ENCODE peak calls at places on chromosomes 4 and X, in eight cellular contexts. One of them, this sample, is unnamed.

GRCh38 chr4:151304755-151305154 is 20.6 kb downstream of the SH3D19 start:
- DNase-seq in keratinocyte: no peak
- DNase-seq in GM23248: no peak
- DNase-seq in IMR-90: no peak
- DNase-seq in neural progenitor cell: no peak
- DNase-seq in kidney: no peak
- DNase-seq in Caco-2: no peak
- DNase-seq in uterus: no peak
- DNase-seq in this sample: no peak

GRCh38 chrX:20729421-20729820 is 462.7 kb upstream of the RPS6KA3 start:
- DNase-seq in keratinocyte: no peak
- DNase-seq in GM23248: peak; percentile 73
- DNase-seq in IMR-90: no peak
- DNase-seq in neural progenitor cell: no peak
- DNase-seq in kidney: no peak
- DNase-seq in Caco-2: no peak
- DNase-seq in uterus: no peak
- DNase-seq in this sample: no peak

GRCh38 chr4:37453361-37454262 is 209.1 kb downstream of the NWD2 start:
- DNase-seq in keratinocyte: no peak
- DNase-seq in GM23248: peak; percentile 58
- DNase-seq in IMR-90: no peak
- DNase-seq in neural progenitor cell: peak; percentile 81
- DNase-seq in kidney: peak; percentile 85
- DNase-seq in Caco-2: peak; percentile 86
- DNase-seq in uterus: peak; percentile 45
- DNase-seq in this sample: no peak

GRCh38 chr4:70892086-70892769 is 9.9 kb upstream of the MOB1B start:
- DNase-seq in keratinocyte: no peak
- DNase-seq in GM23248: no peak
- DNase-seq in IMR-90: no peak
- DNase-seq in neural progenitor cell: no peak
- DNase-seq in kidney: no peak
- DNase-seq in Caco-2: no peak
- DNase-seq in uterus: no peak
- DNase-seq in this sample: no peak

GRCh38 chr4:169931996-169932395 is 94.2 kb downstream of the MFAP3L start:
- DNase-seq in keratinocyte: no peak
- DNase-seq in GM23248: no peak
- DNase-seq in IMR-90: no peak
- DNase-seq in neural progenitor cell: no peak
- DNase-seq in kidney: no peak
- DNase-seq in Caco-2: no peak
- DNase-seq in uterus: no peak
- DNase-seq in this sample: no peak

GRCh38 chr4:7412586-7412975 is 22.1 kb downstream of the PSAPL1 start:
- DNase-seq in keratinocyte: no peak
- DNase-seq in GM23248: no peak
- DNase-seq in IMR-90: no peak
- DNase-seq in neural progenitor cell: no peak
- DNase-seq in kidney: peak; percentile 31
- DNase-seq in Caco-2: no peak
- DNase-seq in uterus: no peak
- DNase-seq in this sample: no peak

GRCh38 chr4:93813092-93813491 is 15.5 kb upstream of the ATOH1 start:
- DNase-seq in keratinocyte: no peak
- DNase-seq in GM23248: no peak
- DNase-seq in IMR-90: no peak
- DNase-seq in neural progenitor cell: no peak
- DNase-seq in kidney: no peak
- DNase-seq in Caco-2: no peak
- DNase-seq in uterus: no peak
- DNase-seq in this sample: no peak

GRCh38 chr4:55758570-55758969 is 61.0 kb upstream of the EXOC1L start:
- DNase-seq in keratinocyte: no peak
- DNase-seq in GM23248: peak; percentile 3
- DNase-seq in IMR-90: no peak
- DNase-seq in neural progenitor cell: no peak
- DNase-seq in kidney: no peak
- DNase-seq in Caco-2: no peak
- DNase-seq in uterus: no peak
- DNase-seq in this sample: no peak

GRCh38 chrX:30939928-30940327 is 50.9 kb upstream of the TAB3 start:
- DNase-seq in keratinocyte: no peak
- DNase-seq in GM23248: no peak
- DNase-seq in IMR-90: no peak
- DNase-seq in neural progenitor cell: no peak
- DNase-seq in kidney: no peak
- DNase-seq in Caco-2: peak; percentile 79
- DNase-seq in uterus: no peak
- DNase-seq in this sample: no peak

GRCh38 chr4:83906561-83906960 is 370.7 kb downstream of the GPAT3 start:
- DNase-seq in keratinocyte: no peak
- DNase-seq in GM23248: peak; percentile 58
- DNase-seq in IMR-90: peak; percentile 43
- DNase-seq in neural progenitor cell: no peak
- DNase-seq in kidney: no peak
- DNase-seq in Caco-2: no peak
- DNase-seq in uterus: no peak
- DNase-seq in this sample: no peak

GRCh38 chr4:70651864-70652506 is 14.3 kb downstream of the JCHAIN start:
- DNase-seq in keratinocyte: no peak
- DNase-seq in GM23248: peak; percentile 59
- DNase-seq in IMR-90: peak; percentile 52
- DNase-seq in neural progenitor cell: peak; percentile 30
- DNase-seq in kidney: no peak
- DNase-seq in Caco-2: peak; percentile 20
- DNase-seq in uterus: no peak
- DNase-seq in this sample: no peak

GRCh38 chr4:84968936-84969335 is 2.4 kb upstream of the WDFY3 start:
- DNase-seq in keratinocyte: no peak
- DNase-seq in GM23248: no peak
- DNase-seq in IMR-90: no peak
- DNase-seq in neural progenitor cell: no peak
- DNase-seq in kidney: no peak
- DNase-seq in Caco-2: no peak
- DNase-seq in uterus: no peak
- DNase-seq in this sample: no peak

GRCh38 chr4:82733636-82734035 is 65.0 kb downstream of the SCD5 start:
- DNase-seq in keratinocyte: no peak
- DNase-seq in GM23248: peak; percentile 61
- DNase-seq in IMR-90: peak; percentile 93
- DNase-seq in neural progenitor cell: no peak
- DNase-seq in kidney: no peak
- DNase-seq in Caco-2: no peak
- DNase-seq in uterus: no peak
- DNase-seq in this sample: no peak

GRCh38 chrX:68503830-68504229 is 5.0 kb downstream of the YIPF6 start:
- DNase-seq in keratinocyte: no peak
- DNase-seq in GM23248: peak; percentile 9
- DNase-seq in IMR-90: peak; percentile 17
- DNase-seq in neural progenitor cell: no peak
- DNase-seq in kidney: no peak
- DNase-seq in Caco-2: no peak
- DNase-seq in uterus: peak; percentile 21
- DNase-seq in this sample: no peak

GRCh38 chrX:144334577-144334976 is 450.7 kb downstream of the UBE2NL start:
- DNase-seq in keratinocyte: no peak
- DNase-seq in GM23248: no peak
- DNase-seq in IMR-90: no peak
- DNase-seq in neural progenitor cell: peak; percentile 2
- DNase-seq in kidney: no peak
- DNase-seq in Caco-2: no peak
- DNase-seq in uterus: no peak
- DNase-seq in this sample: peak; percentile 0

GRCh38 chr4:110108470-110108869 is 89.9 kb downstream of the ELOVL6 start:
- DNase-seq in keratinocyte: no peak
- DNase-seq in GM23248: no peak
- DNase-seq in IMR-90: no peak
- DNase-seq in neural progenitor cell: no peak
- DNase-seq in kidney: no peak
- DNase-seq in Caco-2: no peak
- DNase-seq in uterus: no peak
- DNase-seq in this sample: no peak

GRCh38 chr4:148151797-148152196 is 290.4 kb downstream of the NR3C2 start:
- DNase-seq in keratinocyte: no peak
- DNase-seq in GM23248: no peak
- DNase-seq in IMR-90: no peak
- DNase-seq in neural progenitor cell: no peak
- DNase-seq in kidney: no peak
- DNase-seq in Caco-2: no peak
- DNase-seq in uterus: no peak
- DNase-seq in this sample: no peak

GRCh38 chr4:74919783-74920182 is 13.1 kb upstream of the PARM1 start:
- DNase-seq in keratinocyte: no peak
- DNase-seq in GM23248: no peak
- DNase-seq in IMR-90: no peak
- DNase-seq in neural progenitor cell: no peak
- DNase-seq in kidney: no peak
- DNase-seq in Caco-2: no peak
- DNase-seq in uterus: no peak
- DNase-seq in this sample: no peak

GRCh38 chrX:43589735-43590515 is 66.2 kb upstream of the MAOA start:
- DNase-seq in keratinocyte: no peak
- DNase-seq in GM23248: no peak
- DNase-seq in IMR-90: no peak
- DNase-seq in neural progenitor cell: no peak
- DNase-seq in kidney: no peak
- DNase-seq in Caco-2: peak; percentile 2
- DNase-seq in uterus: no peak
- DNase-seq in this sample: no peak

GRCh38 chr4:68271851-68272756 is 26.6 kb upstream of the TMPRSS11B start:
- DNase-seq in keratinocyte: peak; percentile 9
- DNase-seq in GM23248: peak; percentile 71
- DNase-seq in IMR-90: peak; percentile 73
- DNase-seq in neural progenitor cell: peak; percentile 45
- DNase-seq in kidney: no peak
- DNase-seq in Caco-2: peak; percentile 49
- DNase-seq in uterus: no peak
- DNase-seq in this sample: no peak

GRCh38 chrX:120301960-120302359 is 9.3 kb downstream of the TMEM255A start:
- DNase-seq in keratinocyte: no peak
- DNase-seq in GM23248: no peak
- DNase-seq in IMR-90: no peak
- DNase-seq in neural progenitor cell: no peak
- DNase-seq in kidney: no peak
- DNase-seq in Caco-2: no peak
- DNase-seq in uterus: no peak
- DNase-seq in this sample: no peak

DNA sequence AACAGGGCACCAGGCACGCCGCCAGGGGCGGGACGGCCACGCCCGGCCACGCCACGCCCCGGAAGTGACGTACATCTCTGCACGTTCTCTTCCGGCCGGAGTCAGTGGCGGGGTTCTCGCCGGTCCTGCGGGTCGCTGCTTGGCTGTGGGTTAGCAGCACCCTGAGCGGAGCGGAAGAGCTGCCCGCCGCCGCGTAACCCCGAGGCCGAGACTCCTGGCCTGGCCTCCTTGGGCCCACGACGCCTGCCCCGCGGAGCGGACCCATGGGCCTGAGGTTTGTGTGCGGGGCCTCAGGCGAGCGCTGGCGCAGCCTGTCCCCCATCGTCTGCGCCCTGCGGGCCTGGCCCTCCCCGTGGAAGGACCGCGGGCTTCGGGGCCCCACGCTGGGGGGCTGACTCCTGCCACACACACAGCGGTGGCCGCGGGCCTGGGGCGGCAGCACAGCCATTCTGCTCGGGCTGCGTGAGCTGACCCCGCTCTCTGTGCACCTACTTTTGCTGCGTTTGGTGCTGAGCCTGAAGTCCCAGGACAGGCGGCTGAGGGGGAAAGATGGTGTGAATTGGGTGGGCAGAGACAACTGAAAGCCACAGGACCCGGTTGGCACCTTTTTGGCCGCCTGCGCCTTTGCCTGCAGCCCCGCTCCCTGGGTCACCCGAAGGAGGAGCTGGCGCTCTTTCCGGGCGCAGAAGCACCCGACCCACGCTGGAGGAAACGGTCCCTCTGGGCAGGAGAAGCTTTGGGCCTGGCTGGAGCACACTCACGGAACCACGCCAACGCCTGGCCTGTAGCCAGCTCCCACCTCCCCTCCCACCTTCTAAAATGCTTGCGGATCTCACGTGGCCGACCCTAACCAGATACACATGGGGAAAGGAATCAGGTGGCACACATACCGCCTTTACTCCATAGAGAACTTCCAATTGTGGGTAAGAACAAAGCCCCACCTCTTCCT is 28.1 kb downstream of the NOP14 start:
- DNase-seq in keratinocyte: peak; percentile 76
- DNase-seq in GM23248: peak; percentile 96
- DNase-seq in IMR-90: peak; percentile 85
- DNase-seq in neural progenitor cell: peak; percentile 96
- DNase-seq in kidney: peak; percentile 98
- DNase-seq in Caco-2: peak; percentile 96
- DNase-seq in uterus: peak; percentile 94
- DNase-seq in this sample: peak; percentile 87
- H3K4me1 ChIP-seq in keratinocyte: peaks cover 32% of the 10 kb centered on the region
- H3K4me1 ChIP-seq in GM23248: peaks cover 22% of the 10 kb centered on the region
- H3K4me1 ChIP-seq in IMR-90: peaks cover 16% of the 10 kb centered on the region
- H3K4me1 ChIP-seq in neural progenitor cell: peaks cover 15% of the 10 kb centered on the region
- H3K4me1 ChIP-seq in kidney: peaks cover 26% of the 10 kb centered on the region
- H3K4me1 ChIP-seq in Caco-2: peaks cover 14% of the 10 kb centered on the region
- H3K4me1 ChIP-seq in uterus: no peaks in the 10 kb centered on the region
- H3K4me1 ChIP-seq in this sample: peaks cover 41% of the 10 kb centered on the region

DNA sequence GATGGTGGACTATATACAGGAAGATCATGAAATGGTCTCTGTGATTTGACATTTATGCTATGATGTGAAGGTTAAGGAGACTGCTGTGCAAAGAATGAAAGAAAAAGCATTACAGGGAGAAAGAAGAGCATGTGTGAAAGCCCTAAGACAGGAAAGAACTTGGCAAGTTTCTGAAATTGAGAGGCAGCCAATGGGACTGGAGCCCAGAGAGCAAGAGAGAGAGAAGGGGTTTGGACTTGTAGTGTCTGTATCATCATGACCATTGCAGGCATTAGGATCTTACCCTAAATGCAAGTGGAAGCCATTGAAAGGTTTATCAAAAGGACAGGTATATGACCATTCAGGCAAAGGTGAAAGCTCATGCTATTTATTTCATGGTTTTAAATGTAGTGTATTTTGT is 147.1 kb downstream of the NAA11 start:
- DNase-seq in keratinocyte: no peak
- DNase-seq in GM23248: no peak
- DNase-seq in IMR-90: no peak
- DNase-seq in neural progenitor cell: no peak
- DNase-seq in kidney: no peak
- DNase-seq in Caco-2: no peak
- DNase-seq in uterus: peak; percentile 48
- DNase-seq in this sample: no peak
- H3K4me1 ChIP-seq in keratinocyte: no peaks in the 10 kb centered on the region
- H3K4me1 ChIP-seq in GM23248: no peaks in the 10 kb centered on the region
- H3K4me1 ChIP-seq in IMR-90: no peaks in the 10 kb centered on the region
- H3K4me1 ChIP-seq in neural progenitor cell: no peaks in the 10 kb centered on the region
- H3K4me1 ChIP-seq in kidney: no peaks in the 10 kb centered on the region
- H3K4me1 ChIP-seq in Caco-2: no peaks in the 10 kb centered on the region
- H3K4me1 ChIP-seq in uterus: no peaks in the 10 kb centered on the region
- H3K4me1 ChIP-seq in this sample: no peaks in the 10 kb centered on the region

GRCh38 chrX:154802838-154803410 is 2.4 kb downstream of the MPP1 start:
- DNase-seq in keratinocyte: no peak
- DNase-seq in GM23248: no peak
- DNase-seq in IMR-90: no peak
- DNase-seq in neural progenitor cell: no peak
- DNase-seq in kidney: no peak
- DNase-seq in Caco-2: no peak
- DNase-seq in uterus: no peak
- DNase-seq in this sample: no peak
- H3K4me1 ChIP-seq in keratinocyte: peaks cover 7% of the 10 kb centered on the region
- H3K4me1 ChIP-seq in GM23248: peaks cover 10% of the 10 kb centered on the region
- H3K4me1 ChIP-seq in IMR-90: peaks cover 16% of the 10 kb centered on the region
- H3K4me1 ChIP-seq in neural progenitor cell: no peaks in the 10 kb centered on the region
- H3K4me1 ChIP-seq in kidney: peaks cover 13% of the 10 kb centered on the region
- H3K4me1 ChIP-seq in Caco-2: peaks cover 33% of the 10 kb centered on the region
- H3K4me1 ChIP-seq in uterus: no peaks in the 10 kb centered on the region
- H3K4me1 ChIP-seq in this sample: no peaks in the 10 kb centered on the region

GRCh38 chr4:98658287-98659105 is at the start of gene TSPAN5:
- DNase-seq in keratinocyte: no peak
- DNase-seq in GM23248: peak; percentile 94
- DNase-seq in IMR-90: peak; percentile 67
- DNase-seq in neural progenitor cell: peak; percentile 95
- DNase-seq in kidney: peak; percentile 91
- DNase-seq in Caco-2: peak; percentile 87
- DNase-seq in uterus: peak; percentile 71
- DNase-seq in this sample: peak; percentile 52
- H3K4me1 ChIP-seq in keratinocyte: peaks cover 56% of the 10 kb centered on the region
- H3K4me1 ChIP-seq in GM23248: peaks cover 48% of the 10 kb centered on the region
- H3K4me1 ChIP-seq in IMR-90: peaks cover 23% of the 10 kb centered on the region
- H3K4me1 ChIP-seq in neural progenitor cell: peaks cover 51% of the 10 kb centered on the region
- H3K4me1 ChIP-seq in kidney: peaks cover 8% of the 10 kb centered on the region
- H3K4me1 ChIP-seq in Caco-2: peaks cover 44% of the 10 kb centered on the region
- H3K4me1 ChIP-seq in uterus: no peaks in the 10 kb centered on the region
- H3K4me1 ChIP-seq in this sample: peaks cover 5% of the 10 kb centered on the region

This sample was measured in NT2/D1.